ENCODE peak calls at places on chromosomes 4 and X, in ten cellular contexts. Y is cardiac fibroblast, D is GM12865, K is cerebellar cortex, P is NCI-H510A treated with DMSO at 0.1 percent for 48 hours, R is ascending aorta, A is cardiac muscle cell, V is AG09309, C is psoas muscle, B is islet precursor cell. L is an unnamed sample.

GRCh38 chr4:112183252-112183651 is 38.0 kb downstream of the FAM241A start:
- DNase-seq in Y (peak; percentile 41), D (peak; percentile 29), K (no peak), P (no peak), R (no peak), A (peak; percentile 71), V (no peak), C (no peak), B (no peak), L (no peak)

GRCh38 chrX:112849010-112849409 is 8.4 kb upstream of the AMOT start:
- DNase-seq in Y (peak; percentile 9), D (no peak), K (no peak), P (no peak), R (no peak), A (peak; percentile 24), V (no peak), C (peak; percentile 18), B (no peak), L (no peak)

GRCh38 chrX:113935516-113935915 is 648.4 kb upstream of the HTR2C start:
- DNase-seq in Y (no peak), D (no peak), K (no peak), P (no peak), R (no peak), A (no peak), V (no peak), C (no peak), B (no peak), L (no peak)

GRCh38 chrX:108309144-108309543 is 129.1 kb downstream of the COL4A6 start:
- DNase-seq in Y (peak; percentile 72), D (no peak), K (no peak), P (no peak), R (no peak), A (peak; percentile 75), V (no peak), C (no peak), B (no peak), L (no peak)

GRCh38 chr4:714087-714486 is 8.5 kb downstream of the PCGF3 start:
- DNase-seq in Y (no peak), D (no peak), K (no peak), P (no peak), R (no peak), A (no peak), V (no peak), C (no peak), B (no peak), L (no peak)

GRCh38 chrX:48493890-48494364 is 14.9 kb upstream of the PORCN start:
- DNase-seq in Y (peak; percentile 61), D (no peak), K (peak; percentile 35), P (no peak), R (no peak), A (peak; percentile 67), V (no peak), C (no peak), B (peak; percentile 85), L (no peak)

GRCh38 chrX:123088930-123089329 is 95.1 kb upstream of the GRIA3 start:
- DNase-seq in Y (no peak), D (no peak), K (no peak), P (no peak), R (no peak), A (no peak), V (no peak), C (no peak), B (no peak), L (no peak)

GRCh38 chrX:63275127-63275526 is 76.0 kb downstream of the SPIN4 start:
- DNase-seq in Y (peak; percentile 5), D (peak; percentile 34), K (peak; percentile 19), P (no peak), R (peak; percentile 66), A (no peak), V (no peak), C (no peak), B (peak; percentile 58), L (no peak)

GRCh38 chr4:155762351-155762750 is 3.5 kb downstream of the GUCY1B1 start:
- DNase-seq in Y (peak; percentile 18), D (no peak), K (no peak), P (no peak), R (no peak), A (no peak), V (no peak), C (no peak), B (no peak), L (no peak)

GRCh38 chrX:11089802-11090201 is 21.3 kb upstream of the HCCS start:
- DNase-seq in Y (no peak), D (no peak), K (no peak), P (no peak), R (no peak), A (no peak), V (no peak), C (no peak), B (no peak), L (no peak)

GRCh38 chr4:82905205-82905604 is 4.7 kb downstream of the THAP9 start:
- DNase-seq in Y (peak; percentile 17), D (peak; percentile 84), K (no peak), P (no peak), R (no peak), A (peak; percentile 22), V (no peak), C (no peak), B (no peak), L (no peak)

GRCh38 chr4:1116837-1117236 is 3.5 kb upstream of the RNF212 start:
- DNase-seq in Y (peak; percentile 17), D (no peak), K (peak; percentile 24), P (no peak), R (no peak), A (peak; percentile 17), V (no peak), C (no peak), B (no peak), L (no peak)

GRCh38 chrX:1202251-1202650 is 10.2 kb downstream of the CRLF2 start:
- DNase-seq in Y (no peak), D (no peak), K (no peak), P (no peak), R (peak; percentile 19), A (no peak), V (no peak), C (no peak), B (peak; percentile 33), L (no peak)

GRCh38 chrX:40449396-40449795 is 131.4 kb upstream of the ATP6AP2 start:
- DNase-seq in Y (no peak), D (no peak), K (no peak), P (peak; percentile 3), R (no peak), A (no peak), V (no peak), C (no peak), B (no peak), L (no peak)

GRCh38 chr4:16843831-16844508 is 54.5 kb downstream of the LDB2 start:
- DNase-seq in Y (peak; percentile 72), D (no peak), K (no peak), P (no peak), R (no peak), A (peak; percentile 74), V (peak; percentile 61), C (no peak), B (peak; percentile 65), L (peak; percentile 9)

L was measured in amniotic stem cell.